ENCODE peak calls at places on chromosome 19, in nine cellular contexts. Y is stimulated activated CD4-positive, alpha-beta T cell treated with anti-CD3 and anti-CD28 coated beads, Interleukin-4, amount 100 ng/mL, for 1 hour; K is transverse colon; J is T1000; E is CD8-positive, alpha-beta T cell; Q is immature natural killer cell; L is nephron progenitor cell; U is hepatic stellate cell; P is T-cell. M is an unnamed sample.

GRCh38 chr19:49672131-49672919 is 4.7 kb upstream of the PRMT1 start:
- DNase-seq in Y (peak; percentile 79), K (peak; percentile 85), J (peak; percentile 51), E (peak; percentile 81), Q (peak; percentile 69), L (peak; percentile 89), U (peak; percentile 87), P (peak; percentile 69), M (peak; percentile 88)

GRCh38 chr19:13153627-13154240 is 3.5 kb downstream of the IER2 start:
- DNase-seq in Y (peak; percentile 35), K (peak; percentile 47), J (no peak), E (peak; percentile 26), Q (no peak), L (peak; percentile 48), U (peak; percentile 34), P (no peak), M (peak; percentile 68)

GRCh38 chr19:56933014-56933705 is 92.6 kb upstream of the PEG3 start:
- DNase-seq in Y (no peak), K (no peak), J (no peak), E (no peak), Q (no peak), L (no peak), U (no peak), P (no peak), M (no peak)

GRCh38 chr19:805600-806550 is 8.6 kb downstream of the PTBP1 start:
- DNase-seq in Y (no peak), K (no peak), J (no peak), E (no peak), Q (no peak), L (no peak), U (no peak), P (no peak), M (no peak)

GRCh38 chr19:39913682-39914333 is 20.6 kb downstream of the FCGBP start:
- DNase-seq in Y (no peak), K (peak; percentile 77), J (no peak), E (no peak), Q (no peak), L (no peak), U (no peak), P (no peak), M (no peak)

GRCh38 chr19:45218426-45218825 is 26.8 kb downstream of the EXOC3L2 start:
- DNase-seq in Y (no peak), K (no peak), J (no peak), E (no peak), Q (no peak), L (no peak), U (no peak), P (no peak), M (no peak)

GRCh38 chr19:7988307-7988706 is 17.1 kb downstream of the ELAVL1 start:
- DNase-seq in Y (no peak), K (no peak), J (no peak), E (no peak), Q (no peak), L (no peak), U (no peak), P (no peak), M (no peak)

GRCh38 chr19:45498411-45499195 is at the start of gene PPM1N:
- DNase-seq in Y (peak; percentile 70), K (no peak), J (no peak), E (peak; percentile 72), Q (peak; percentile 53), L (peak; percentile 63), U (no peak), P (peak; percentile 59), M (peak; percentile 79)

GRCh38 chr19:48872884-48873475 is 759 bp downstream of the PPP1R15A start:
- DNase-seq in Y (peak; percentile 68), K (peak; percentile 90), J (peak; percentile 75), E (peak; percentile 72), Q (peak; percentile 79), L (peak; percentile 69), U (peak; percentile 93), P (peak; percentile 69), M (peak; percentile 89)

GRCh38 chr19:56477429-56478338 is 539 bp upstream of the ZNF667 start:
- DNase-seq in Y (peak; percentile 63), K (peak; percentile 73), J (peak; percentile 94), E (peak; percentile 68), Q (peak; percentile 70), L (no peak), U (peak; percentile 98), P (peak; percentile 63), M (no peak)

GRCh38 chr19:9881720-9882119 is 46.6 kb downstream of the PIN1 start:
- DNase-seq in Y (no peak), K (peak; percentile 61), J (no peak), E (no peak), Q (no peak), L (no peak), U (no peak), P (no peak), M (no peak)